ENCODE peak calls at places on chromosomes 6 and 20, in ten cellular contexts. One of them, this sample, is unnamed.

GRCh38 chr6:43457643-43458042 is 2.3 kb upstream of the DLK2 start:
- DNase-seq in transverse colon: no peak
- DNase-seq in GM23338: no peak
- DNase-seq in stomach: no peak
- DNase-seq in prostate gland: no peak
- DNase-seq in suprapubic skin: no peak
- DNase-seq in sigmoid colon: no peak
- DNase-seq in GM12878: no peak
- DNase-seq in H1: no peak
- DNase-seq in HL-60: no peak
- DNase-seq in this sample: no peak

GRCh38 chr20:46695888-46696287 is 6.6 kb upstream of the TP53RK start:
- DNase-seq in transverse colon: no peak
- DNase-seq in GM23338: no peak
- DNase-seq in stomach: no peak
- DNase-seq in prostate gland: no peak
- DNase-seq in suprapubic skin: no peak
- DNase-seq in sigmoid colon: no peak
- DNase-seq in GM12878: no peak
- DNase-seq in H1: no peak
- DNase-seq in HL-60: no peak
- DNase-seq in this sample: no peak

GRCh38 chr6:153003294-153003645 is 761 bp upstream of the MTRF1L start:
- DNase-seq in transverse colon: no peak
- DNase-seq in GM23338: peak
- DNase-seq in stomach: no peak
- DNase-seq in prostate gland: no peak
- DNase-seq in suprapubic skin: no peak
- DNase-seq in sigmoid colon: no peak
- DNase-seq in GM12878: no peak
- DNase-seq in H1: no peak
- DNase-seq in HL-60: no peak
- DNase-seq in this sample: no peak

GRCh38 chr6:108157234-108157971 is 8.4 kb upstream of the NR2E1 start:
- DNase-seq in transverse colon: no peak
- DNase-seq in GM23338: peak
- DNase-seq in stomach: no peak
- DNase-seq in prostate gland: no peak
- DNase-seq in suprapubic skin: no peak
- DNase-seq in sigmoid colon: no peak
- DNase-seq in GM12878: no peak
- DNase-seq in H1: peak
- DNase-seq in HL-60: no peak
- DNase-seq in this sample: no peak

GRCh38 chr6:44514085-44514484 is 126.6 kb downstream of the CDC5L start:
- DNase-seq in transverse colon: no peak
- DNase-seq in GM23338: no peak
- DNase-seq in stomach: no peak
- DNase-seq in prostate gland: no peak
- DNase-seq in suprapubic skin: no peak
- DNase-seq in sigmoid colon: no peak
- DNase-seq in GM12878: no peak
- DNase-seq in H1: peak
- DNase-seq in HL-60: no peak
- DNase-seq in this sample: no peak

GRCh38 chr6:226516-227073 is 65.7 kb upstream of the DUSP22 start:
- DNase-seq in transverse colon: no peak
- DNase-seq in GM23338: no peak
- DNase-seq in stomach: no peak
- DNase-seq in prostate gland: no peak
- DNase-seq in suprapubic skin: no peak
- DNase-seq in sigmoid colon: no peak
- DNase-seq in GM12878: peak
- DNase-seq in H1: no peak
- DNase-seq in HL-60: no peak
- DNase-seq in this sample: no peak

GRCh38 chr6:53673138-53673801 is 7.7 kb upstream of the KLHL31 start:
- DNase-seq in transverse colon: no peak
- DNase-seq in GM23338: no peak
- DNase-seq in stomach: no peak
- DNase-seq in prostate gland: no peak
- DNase-seq in suprapubic skin: no peak
- DNase-seq in sigmoid colon: no peak
- DNase-seq in GM12878: no peak
- DNase-seq in H1: no peak
- DNase-seq in HL-60: no peak
- DNase-seq in this sample: no peak

GRCh38 chr6:89611666-89612065 is 26.9 kb downstream of the LYRM2 start:
- DNase-seq in transverse colon: no peak
- DNase-seq in GM23338: no peak
- DNase-seq in stomach: no peak
- DNase-seq in prostate gland: no peak
- DNase-seq in suprapubic skin: no peak
- DNase-seq in sigmoid colon: no peak
- DNase-seq in GM12878: no peak
- DNase-seq in H1: no peak
- DNase-seq in HL-60: no peak
- DNase-seq in this sample: no peak

GRCh38 chr6:76876922-76877553 is 586.3 kb downstream of the HTR1B start:
- DNase-seq in transverse colon: peak
- DNase-seq in GM23338: peak
- DNase-seq in stomach: peak
- DNase-seq in prostate gland: peak
- DNase-seq in suprapubic skin: no peak
- DNase-seq in sigmoid colon: no peak
- DNase-seq in GM12878: no peak
- DNase-seq in H1: peak
- DNase-seq in HL-60: no peak
- DNase-seq in this sample: peak

GRCh38 chr6:146884728-146885127 is 286.0 kb downstream of the ADGB start:
- DNase-seq in transverse colon: no peak
- DNase-seq in GM23338: no peak
- DNase-seq in stomach: no peak
- DNase-seq in prostate gland: no peak
- DNase-seq in suprapubic skin: no peak
- DNase-seq in sigmoid colon: no peak
- DNase-seq in GM12878: no peak
- DNase-seq in H1: no peak
- DNase-seq in HL-60: no peak
- DNase-seq in this sample: no peak
- TF ChIP-seq POLR2AphosphoS5 in transverse colon: no peak
- TF ChIP-seq POLR2AphosphoS5 in GM23338: no peak
- TF ChIP-seq POLR2AphosphoS5 in stomach: no peak
- TF ChIP-seq POLR2AphosphoS5 in prostate gland: no peak
- TF ChIP-seq POLR2AphosphoS5 in suprapubic skin: no peak
- TF ChIP-seq POLR2AphosphoS5 in sigmoid colon: no peak
- TF ChIP-seq POLR2AphosphoS5 in GM12878: no peak
- TF ChIP-seq POLR2AphosphoS5 in H1: no peak
- TF ChIP-seq POLR2AphosphoS5 in HL-60: no peak
- TF ChIP-seq POLR2AphosphoS5 in this sample: no peak

GRCh38 chr6:41622210-41622990 is 15.9 kb upstream of the MDFI start:
- DNase-seq in transverse colon: no peak
- DNase-seq in GM23338: no peak
- DNase-seq in stomach: no peak
- DNase-seq in prostate gland: no peak
- DNase-seq in suprapubic skin: no peak
- DNase-seq in sigmoid colon: no peak
- DNase-seq in GM12878: peak
- DNase-seq in H1: no peak
- DNase-seq in HL-60: no peak
- DNase-seq in this sample: no peak

GRCh38 chr6:41626022-41626421 is 12.2 kb upstream of the MDFI start:
- DNase-seq in transverse colon: no peak
- DNase-seq in GM23338: no peak
- DNase-seq in stomach: no peak
- DNase-seq in prostate gland: no peak
- DNase-seq in suprapubic skin: no peak
- DNase-seq in sigmoid colon: no peak
- DNase-seq in GM12878: no peak
- DNase-seq in H1: no peak
- DNase-seq in HL-60: no peak
- DNase-seq in this sample: no peak

GRCh38 chr6:41624621-41625365 is 13.5 kb upstream of the MDFI start:
- DNase-seq in transverse colon: no peak
- DNase-seq in GM23338: no peak
- DNase-seq in stomach: no peak
- DNase-seq in prostate gland: no peak
- DNase-seq in suprapubic skin: peak
- DNase-seq in sigmoid colon: no peak
- DNase-seq in GM12878: no peak
- DNase-seq in H1: no peak
- DNase-seq in HL-60: no peak
- DNase-seq in this sample: no peak

GRCh38 chr6:41626917-41627316 is 11.4 kb upstream of the MDFI start:
- DNase-seq in transverse colon: no peak
- DNase-seq in GM23338: no peak
- DNase-seq in stomach: no peak
- DNase-seq in prostate gland: no peak
- DNase-seq in suprapubic skin: no peak
- DNase-seq in sigmoid colon: peak
- DNase-seq in GM12878: no peak
- DNase-seq in H1: no peak
- DNase-seq in HL-60: no peak
- DNase-seq in this sample: no peak

DNA sequence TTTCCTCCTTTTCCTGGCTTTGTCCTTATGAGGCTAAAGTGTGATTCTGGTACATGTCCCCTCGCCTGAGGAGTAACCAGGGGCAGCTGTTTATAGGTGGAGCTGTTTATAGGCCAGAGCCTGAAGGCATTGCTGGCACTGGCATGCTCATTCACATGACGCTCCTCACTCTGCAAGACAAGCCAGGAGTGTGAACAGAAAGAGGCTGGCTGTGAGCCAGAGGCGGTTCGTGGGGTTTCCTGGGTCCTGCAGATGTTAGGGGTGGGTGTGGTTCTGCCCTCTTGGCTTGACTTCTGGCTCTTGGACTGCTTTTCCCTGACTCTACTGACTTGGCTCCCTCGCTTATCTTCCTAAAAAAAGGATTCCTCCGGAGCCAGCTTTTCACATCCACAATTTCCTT is 12.8 kb upstream of the MDFI start:
- DNase-seq in transverse colon: peak
- DNase-seq in GM23338: no peak
- DNase-seq in stomach: no peak
- DNase-seq in prostate gland: peak
- DNase-seq in suprapubic skin: peak
- DNase-seq in sigmoid colon: peak
- DNase-seq in GM12878: no peak
- DNase-seq in H1: no peak
- DNase-seq in HL-60: no peak
- DNase-seq in this sample: no peak
- H3K27ac ChIP-seq in transverse colon: no peak
- H3K27ac ChIP-seq in GM23338: no peak
- H3K27ac ChIP-seq in stomach: no peak
- H3K27ac ChIP-seq in prostate gland: no peak
- H3K27ac ChIP-seq in suprapubic skin: no peak
- H3K27ac ChIP-seq in sigmoid colon: no peak
- H3K27ac ChIP-seq in GM12878: no peak
- H3K27ac ChIP-seq in H1: no peak
- H3K27ac ChIP-seq in HL-60: no peak
- H3K27ac ChIP-seq in this sample: no peak

GRCh38 chr6:130354322-130354721 is 11.5 kb upstream of the TMEM200A start:
- DNase-seq in transverse colon: no peak
- DNase-seq in GM23338: no peak
- DNase-seq in stomach: no peak
- DNase-seq in prostate gland: no peak
- DNase-seq in suprapubic skin: no peak
- DNase-seq in sigmoid colon: no peak
- DNase-seq in GM12878: no peak
- DNase-seq in H1: no peak
- DNase-seq in HL-60: no peak
- DNase-seq in this sample: no peak

GRCh38 chr6:130357436-130357835 is 8.4 kb upstream of the TMEM200A start:
- DNase-seq in transverse colon: no peak
- DNase-seq in GM23338: no peak
- DNase-seq in stomach: no peak
- DNase-seq in prostate gland: no peak
- DNase-seq in suprapubic skin: no peak
- DNase-seq in sigmoid colon: no peak
- DNase-seq in GM12878: no peak
- DNase-seq in H1: no peak
- DNase-seq in HL-60: no peak
- DNase-seq in this sample: no peak

GRCh38 chr6:130359736-130360135 is 6.1 kb upstream of the TMEM200A start:
- DNase-seq in transverse colon: peak
- DNase-seq in GM23338: no peak
- DNase-seq in stomach: no peak
- DNase-seq in prostate gland: no peak
- DNase-seq in suprapubic skin: no peak
- DNase-seq in sigmoid colon: no peak
- DNase-seq in GM12878: no peak
- DNase-seq in H1: no peak
- DNase-seq in HL-60: no peak
- DNase-seq in this sample: no peak

GRCh38 chr6:130355572-130355971 is 10.2 kb upstream of the TMEM200A start:
- DNase-seq in transverse colon: no peak
- DNase-seq in GM23338: no peak
- DNase-seq in stomach: no peak
- DNase-seq in prostate gland: no peak
- DNase-seq in suprapubic skin: no peak
- DNase-seq in sigmoid colon: no peak
- DNase-seq in GM12878: no peak
- DNase-seq in H1: no peak
- DNase-seq in HL-60: no peak
- DNase-seq in this sample: no peak
- TF ChIP-seq POLR2AphosphoS5 in transverse colon: no peak
- TF ChIP-seq POLR2AphosphoS5 in GM23338: no peak
- TF ChIP-seq POLR2AphosphoS5 in stomach: no peak
- TF ChIP-seq POLR2AphosphoS5 in prostate gland: no peak
- TF ChIP-seq POLR2AphosphoS5 in suprapubic skin: no peak
- TF ChIP-seq POLR2AphosphoS5 in sigmoid colon: no peak
- TF ChIP-seq POLR2AphosphoS5 in GM12878: no peak
- TF ChIP-seq POLR2AphosphoS5 in H1: no peak
- TF ChIP-seq POLR2AphosphoS5 in HL-60: no peak
- TF ChIP-seq POLR2AphosphoS5 in this sample: no peak

DNA sequence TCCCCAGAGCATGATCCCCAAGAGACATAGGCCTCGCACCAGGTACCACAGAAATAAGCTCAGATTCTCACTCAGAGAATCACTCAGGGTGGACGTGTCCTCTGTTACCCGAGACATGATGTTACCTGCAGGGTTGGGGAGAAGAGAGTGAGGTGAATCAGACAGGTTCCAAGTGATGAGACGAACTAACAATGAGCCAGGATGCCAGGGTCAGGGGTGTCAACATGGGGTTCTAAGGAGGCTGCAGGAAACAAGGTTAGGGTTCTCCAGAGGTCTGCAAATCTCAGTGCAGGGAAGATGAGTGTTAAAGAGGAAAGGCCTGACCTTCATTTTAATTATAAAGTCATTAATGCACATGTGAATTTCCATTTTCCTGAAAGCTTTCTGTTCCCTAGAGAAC is 2.5 kb downstream of the TAP1 start:
- DNase-seq in transverse colon: no peak
- DNase-seq in GM23338: no peak
- DNase-seq in stomach: no peak
- DNase-seq in prostate gland: no peak
- DNase-seq in suprapubic skin: no peak
- DNase-seq in sigmoid colon: no peak
- DNase-seq in GM12878: no peak
- DNase-seq in H1: no peak
- DNase-seq in HL-60: no peak
- DNase-seq in this sample: no peak
- H3K27ac ChIP-seq in transverse colon: no peak
- H3K27ac ChIP-seq in GM23338: no peak
- H3K27ac ChIP-seq in stomach: peak
- H3K27ac ChIP-seq in prostate gland: no peak
- H3K27ac ChIP-seq in suprapubic skin: no peak
- H3K27ac ChIP-seq in sigmoid colon: peak
- H3K27ac ChIP-seq in GM12878: peak
- H3K27ac ChIP-seq in H1: no peak
- H3K27ac ChIP-seq in HL-60: no peak
- H3K27ac ChIP-seq in this sample: no peak